ENCODE peak calls at places on chromosomes 16 and 17, in eight cellular contexts. B is right cardiac atrium, E is prostate gland, U is stomach, K is A549, D is heart left ventricle, M is heart right ventricle, V is aorta. W is an unnamed sample.

GRCh38 chr17:54270499-54270898 is 447.8 kb downstream of the KIF2B start:
- DNase-seq in B (no peak), E (no peak), U (no peak), K (no peak), D (no peak), M (no peak), V (no peak), W (no peak)

GRCh38 chr17:50288306-50288705 is 14.0 kb downstream of the TMEM92 start:
- DNase-seq in B (no peak), E (no peak), U (no peak), K (no peak), D (no peak), M (no peak), V (no peak), W (no peak)

GRCh38 chr17:36888236-36888957 is 48.9 kb upstream of the LHX1 start:
- DNase-seq in B (no peak), E (no peak), U (no peak), K (no peak), D (no peak), M (no peak), V (no peak), W (no peak)

GRCh38 chr16:67092227-67092626 is 17.5 kb upstream of the PHAF1 start:
- DNase-seq in B (no peak), E (no peak), U (no peak), K (no peak), D (no peak), M (no peak), V (no peak), W (no peak)

GRCh38 chr17:4433515-4434031 is at the start of gene SPNS3:
- DNase-seq in B (no peak), E (no peak), U (no peak), K (no peak), D (no peak), M (no peak), V (no peak), W (peak; percentile 34)

GRCh38 chr17:28381141-28381825 is 9.8 kb downstream of the SARM1 start:
- DNase-seq in B (no peak), E (no peak), U (peak; percentile 44), K (no peak), D (no peak), M (no peak), V (peak; percentile 75), W (peak; percentile 88)

GRCh38 chr17:35750526-35751395 is 2.3 kb downstream of the GAS2L2 start:
- DNase-seq in B (no peak), E (no peak), U (no peak), K (no peak), D (no peak), M (no peak), V (no peak), W (no peak)

GRCh38 chr16:71484006-71484893 is 4.9 kb downstream of the ZNF19 start:
- DNase-seq in B (peak; percentile 86), E (peak; percentile 86), U (peak; percentile 89), K (peak; percentile 95), D (peak; percentile 88), M (peak; percentile 90), V (peak; percentile 92), W (peak; percentile 89)

GRCh38 chr17:17942846-17943245 is 29.4 kb downstream of the TOM1L2 start:
- DNase-seq in B (no peak), E (no peak), U (no peak), K (no peak), D (no peak), M (no peak), V (no peak), W (no peak)

GRCh38 chr17:19295478-19296200 is 58.5 kb downstream of the EPN2 start:
- DNase-seq in B (no peak), E (no peak), U (no peak), K (no peak), D (no peak), M (no peak), V (no peak), W (no peak)

GRCh38 chr17:18315498-18316360 is 636 bp downstream of the SMCR8 start:
- DNase-seq in B (no peak), E (no peak), U (no peak), K (no peak), D (no peak), M (no peak), V (peak; percentile 57), W (peak; percentile 29)

GRCh38 chr17:71163121-71163812 is 957.6 kb upstream of the SOX9 start:
- DNase-seq in B (no peak), E (peak; percentile 4), U (peak; percentile 77), K (no peak), D (no peak), M (no peak), V (no peak), W (no peak)

GRCh38 chr17:63550816-63551639 is 751 bp downstream of the DCAF7 start:
- DNase-seq in B (no peak), E (no peak), U (peak; percentile 19), K (peak; percentile 38), D (no peak), M (no peak), V (no peak), W (no peak)

DNA sequence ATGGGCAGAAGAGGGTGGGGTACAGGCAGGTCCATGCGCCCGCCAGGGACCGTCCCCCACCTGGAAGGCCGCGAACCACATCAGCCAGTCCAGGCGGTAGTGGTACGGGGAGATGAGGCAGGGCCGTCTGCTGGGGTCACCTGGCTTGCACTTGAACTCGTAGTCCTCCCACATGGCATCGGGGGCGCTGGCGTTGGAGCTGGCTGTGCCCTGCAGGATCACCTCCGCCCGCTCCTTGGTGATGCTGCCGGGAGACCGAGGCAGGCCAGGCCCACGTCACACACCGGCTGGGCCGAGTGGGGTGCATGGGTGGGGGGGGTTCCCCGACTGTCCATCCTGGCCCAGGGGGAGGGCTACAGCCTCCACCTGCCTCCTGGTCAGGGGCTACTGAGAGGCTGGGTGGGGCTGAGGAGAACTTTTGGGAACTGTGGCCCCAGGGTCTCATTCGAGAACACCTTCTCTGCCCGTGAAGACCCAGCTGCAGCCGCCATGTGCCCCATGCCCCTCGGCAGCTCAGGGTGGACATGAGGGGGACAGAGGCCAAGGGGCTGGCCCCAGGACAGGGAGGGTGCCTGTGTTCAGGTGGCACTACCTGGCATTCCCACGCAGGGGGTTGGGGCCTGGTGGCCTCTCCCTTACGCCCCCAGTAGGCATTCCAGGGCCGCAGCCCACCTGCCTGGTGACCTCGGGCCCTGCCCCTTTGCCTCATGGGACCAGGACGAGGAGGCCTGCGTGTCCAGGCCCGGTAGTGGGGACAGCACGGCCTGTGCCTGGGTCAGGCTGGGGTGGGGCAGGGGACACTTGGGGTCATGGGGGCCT is 69.5 kb upstream of the GNG13 start:
- DNase-seq in B (no peak), E (no peak), U (no peak), K (no peak), D (no peak), M (no peak), V (peak; percentile 70), W (peak; percentile 75)
- H3K4me1 ChIP-seq in B (no peaks in the 10 kb centered on the region), E (no peaks in the 10 kb centered on the region), U (no peaks in the 10 kb centered on the region), K (no peaks in the 10 kb centered on the region), D (no peaks in the 10 kb centered on the region), M (no peaks in the 10 kb centered on the region), V (no peaks in the 10 kb centered on the region), W (no peaks in the 10 kb centered on the region)

GRCh38 chr16:75415169-75415908 is 18.0 kb downstream of the CFDP1 start:
- DNase-seq in B (no peak), E (no peak), U (no peak), K (no peak), D (no peak), M (no peak), V (no peak), W (no peak)

GRCh38 chr16:75416904-75417565 is 16.3 kb downstream of the CFDP1 start:
- DNase-seq in B (no peak), E (no peak), U (no peak), K (no peak), D (no peak), M (no peak), V (no peak), W (no peak)

DNA sequence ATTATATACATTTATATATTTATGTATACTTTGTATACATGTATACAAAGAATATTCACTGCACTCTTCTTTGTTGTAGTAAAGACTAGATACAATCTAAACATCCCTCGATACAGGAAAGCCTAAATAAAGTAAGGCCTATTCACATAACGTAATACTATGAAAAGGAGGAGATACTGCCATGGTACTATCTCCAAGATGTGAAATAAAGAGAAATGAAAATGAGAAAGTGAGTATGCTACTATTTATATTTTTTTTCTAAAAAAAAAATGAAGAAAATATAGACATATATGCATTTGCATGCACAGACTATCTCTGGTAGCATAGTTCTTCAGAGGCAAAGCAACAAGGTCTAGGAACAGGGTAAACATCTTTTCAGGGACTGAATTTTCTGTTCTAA is 19.4 kb downstream of the CFDP1 start:
- DNase-seq in B (no peak), E (no peak), U (no peak), K (no peak), D (no peak), M (no peak), V (no peak), W (no peak)
- H3K27ac ChIP-seq in B (no peak overlapping the region), E (no peak overlapping the region), U (no peak overlapping the region), K (no peak overlapping the region), D (no peak overlapping the region), M (no peak overlapping the region), V (no peak overlapping the region), W (no peak overlapping the region)

GRCh38 chr17:42345396-42346078 is 42.7 kb downstream of the STAT3 start:
- DNase-seq in B (no peak), E (no peak), U (no peak), K (no peak), D (no peak), M (no peak), V (no peak), W (no peak)

GRCh38 chr17:42348104-42348503 is 40.1 kb downstream of the STAT3 start:
- DNase-seq in B (no peak), E (no peak), U (no peak), K (no peak), D (no peak), M (no peak), V (no peak), W (no peak)

GRCh38 chr17:42347198-42347597 is 41.0 kb downstream of the STAT3 start:
- DNase-seq in B (peak; percentile 36), E (peak; percentile 69), U (peak; percentile 67), K (peak; percentile 37), D (peak; percentile 43), M (peak; percentile 65), V (no peak), W (no peak)

GRCh38 chr17:42347606-42348005 is 40.6 kb downstream of the STAT3 start:
- DNase-seq in B (no peak), E (no peak), U (no peak), K (no peak), D (no peak), M (no peak), V (no peak), W (no peak)

DNA sequence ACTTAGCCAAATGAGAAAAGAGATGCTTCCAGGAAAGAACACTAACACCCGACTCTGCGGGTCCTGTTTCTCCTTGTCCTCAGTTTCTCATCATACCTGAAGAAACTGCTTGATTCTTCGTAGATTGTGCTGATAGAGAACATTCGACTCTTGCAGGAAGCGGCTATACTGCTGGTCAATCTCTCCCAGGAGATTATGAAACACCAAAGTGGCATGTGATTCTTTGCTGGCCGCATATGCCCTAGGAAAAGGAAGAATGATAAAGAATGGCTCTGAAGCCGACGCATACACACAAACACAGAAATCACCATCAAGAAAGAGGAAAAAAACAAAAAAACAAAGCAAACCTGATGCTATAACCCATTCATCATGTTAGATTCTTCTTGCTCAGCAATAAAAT is 41.8 kb downstream of the STAT3 start:
- DNase-seq in B (no peak), E (no peak), U (no peak), K (no peak), D (no peak), M (no peak), V (no peak), W (no peak)
- H3K4me1 ChIP-seq in B (peaks cover 10% of the 10 kb centered on the region), E (peaks cover 3% of the 10 kb centered on the region), U (peaks cover 16% of the 10 kb centered on the region), K (peaks cover 31% of the 10 kb centered on the region), D (peaks cover 68% of the 10 kb centered on the region), M (peaks cover 42% of the 10 kb centered on the region), V (peaks cover 10% of the 10 kb centered on the region), W (peaks cover 43% of the 10 kb centered on the region)

GRCh38 chr17:60383379-60383778 is 8.6 kb downstream of the USP32 start:
- DNase-seq in B (no peak), E (no peak), U (no peak), K (no peak), D (no peak), M (no peak), V (no peak), W (no peak)
- H3K27ac ChIP-seq in B (no peak overlapping the region), E (no peak overlapping the region), U (no peak overlapping the region), K (no peak overlapping the region), D (no peak overlapping the region), M (no peak overlapping the region), V (no peak overlapping the region), W (no peak overlapping the region)

W was measured in upper lobe of left lung.